ENCODE peak calls at places on chromosomes 1 and 21, in ten cellular contexts. Z is HFF-Myc, A is astrocyte of the cerebellum, I is lower lobe of right lung, P is ascending aorta, F is fibroblast of the aortic adventitia, O is small intestine, R is tibial nerve, G is heart left ventricle, W is fibroblast of pulmonary artery. X is an unnamed sample.

GRCh38 chr1:70919924-70920323 is 127.7 kb downstream of the PTGER3 start:
- DNase-seq in O (no peak), W (no peak), Z (no peak), A (no peak), P (no peak), F (no peak), I (no peak), G (no peak), R (no peak), X (no peak)

GRCh38 chr1:230265200-230266115 is 160.7 kb downstream of the PGBD5 start:
- DNase-seq in F (no peak), W (no peak), Z (no peak), R (no peak), P (peak), G (no peak), O (no peak), A (no peak), I (no peak), X (no peak)

GRCh38 chr1:205504311-205505075 is at the start of gene CDK18:
- DNase-seq in P (peak), W (peak), G (peak), A (no peak), O (peak), R (peak), F (no peak), I (peak), Z (no peak), X (peak)

GRCh38 chr1:182366596-182366995 is 25.0 kb downstream of the GLUL start:
- DNase-seq in W (no peak), O (no peak), A (no peak), F (no peak), P (no peak), Z (no peak), G (no peak), R (no peak), I (no peak), X (no peak)

GRCh38 chr1:60274422-60275419 is 201.2 kb upstream of the C1orf87 start:
- DNase-seq in W (no peak), A (no peak), F (no peak), O (no peak), I (no peak), Z (no peak), G (no peak), R (no peak), P (no peak), X (no peak)

GRCh38 chr1:115440733-115441132 is 102.7 kb upstream of the NGF start:
- DNase-seq in R (no peak), W (no peak), O (no peak), F (no peak), Z (no peak), I (no peak), P (no peak), A (no peak), G (no peak), X (no peak)

GRCh38 chr1:80181418-80181817 is 1174.9 kb upstream of the ADGRL4 start:
- DNase-seq in R (no peak), O (no peak), W (no peak), Z (no peak), A (no peak), F (no peak), G (no peak), P (no peak), I (no peak), X (no peak)

GRCh38 chr1:231139659-231140650 is 21.9 kb upstream of the TRIM67 start:
- DNase-seq in F (peak), A (peak), G (no peak), O (no peak), I (no peak), Z (peak), W (peak), P (no peak), R (no peak), X (no peak)

GRCh38 chr1:179831225-179831624 is 46.4 kb downstream of the TOR1AIP2 start:
- DNase-seq in A (no peak), P (no peak), G (no peak), Z (no peak), R (no peak), O (peak), F (no peak), W (no peak), I (no peak), X (no peak)

GRCh38 chr21:39051561-39051949 is 131.7 kb downstream of the PSMG1 start:
- DNase-seq in A (no peak), I (no peak), P (peak), O (no peak), G (no peak), Z (no peak), R (no peak), W (no peak), F (peak), X (no peak)

GRCh38 chr1:203289281-203289981 is 15.9 kb upstream of the BTG2 start:
- DNase-seq in I (peak), R (no peak), A (no peak), O (peak), P (no peak), G (peak), Z (no peak), F (no peak), W (no peak), X (no peak)

GRCh38 chr1:203287896-203288295 is 17.4 kb upstream of the BTG2 start:
- DNase-seq in O (no peak), G (no peak), I (no peak), W (no peak), Z (no peak), P (no peak), A (no peak), R (no peak), F (no peak), X (no peak)

GRCh38 chr1:203288351-203288894 is 16.9 kb upstream of the BTG2 start:
- DNase-seq in Z (no peak), P (no peak), I (no peak), G (no peak), O (peak), R (no peak), A (no peak), W (no peak), F (no peak), X (no peak)

GRCh38 chr1:203286161-203286984 is 18.9 kb upstream of the BTG2 start:
- DNase-seq in Z (no peak), O (peak), I (no peak), W (no peak), G (no peak), A (no peak), F (no peak), P (peak), R (no peak), X (peak)

DNA sequence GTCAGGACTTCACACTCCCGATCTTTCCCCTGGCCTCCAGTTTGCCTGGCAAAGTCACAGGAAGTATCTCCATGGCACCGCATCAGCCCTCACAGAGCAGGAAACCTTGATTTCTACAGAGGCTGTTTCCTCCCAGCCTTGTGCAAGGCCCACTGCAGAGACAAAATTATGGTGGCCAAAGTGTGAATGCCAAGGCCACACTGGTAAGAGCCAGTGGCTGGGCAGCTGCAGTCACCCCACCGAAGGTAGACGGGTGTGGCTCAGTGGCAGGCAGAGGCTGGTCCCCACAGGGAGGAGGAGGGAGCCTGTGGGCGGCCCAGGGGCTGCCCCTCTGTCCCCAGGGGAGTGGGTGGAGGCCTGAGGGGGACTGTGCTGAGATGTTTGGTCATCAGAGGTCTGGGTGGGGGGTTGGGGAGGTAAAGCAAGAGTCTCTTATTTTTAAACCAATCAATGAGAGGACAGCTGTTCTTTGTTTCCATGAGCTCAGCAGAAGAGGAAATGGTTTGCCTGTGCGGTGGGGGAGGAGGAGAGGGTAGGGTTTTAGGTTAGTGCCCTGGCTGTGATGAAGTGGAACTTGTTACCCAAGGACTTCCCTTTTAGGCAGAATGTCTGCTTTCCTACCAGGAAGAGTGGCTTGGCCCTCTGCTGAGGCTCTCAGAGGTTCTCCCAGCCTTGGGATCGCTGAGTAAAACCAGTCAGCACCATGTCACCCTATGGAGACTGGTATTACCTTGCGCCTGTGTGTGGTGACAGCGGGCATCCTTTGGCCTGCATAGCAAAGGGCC is 18.0 kb upstream of the BTG2 start:
- DNase-seq in R (no peak), I (peak), A (no peak), F (no peak), P (peak), Z (no peak), W (peak), G (peak), O (peak), X (peak)
- H3K4me3 ChIP-seq in R (no peak), I (no peak), A (no peak), F (no peak), P (no peak), Z (no peak), W (no peak), G (no peak), O (no peak), X (no peak)

GRCh38 chr1:37429038-37429437 is 45.3 kb upstream of the ZC3H12A start:
- DNase-seq in F (no peak), P (no peak), A (no peak), R (no peak), G (no peak), O (no peak), W (no peak), Z (no peak), I (no peak), X (no peak)

GRCh38 chr1:37420461-37420860 is 53.9 kb upstream of the ZC3H12A start:
- DNase-seq in A (no peak), Z (no peak), P (no peak), G (no peak), R (no peak), F (peak), I (no peak), O (no peak), W (peak), X (no peak)

DNA sequence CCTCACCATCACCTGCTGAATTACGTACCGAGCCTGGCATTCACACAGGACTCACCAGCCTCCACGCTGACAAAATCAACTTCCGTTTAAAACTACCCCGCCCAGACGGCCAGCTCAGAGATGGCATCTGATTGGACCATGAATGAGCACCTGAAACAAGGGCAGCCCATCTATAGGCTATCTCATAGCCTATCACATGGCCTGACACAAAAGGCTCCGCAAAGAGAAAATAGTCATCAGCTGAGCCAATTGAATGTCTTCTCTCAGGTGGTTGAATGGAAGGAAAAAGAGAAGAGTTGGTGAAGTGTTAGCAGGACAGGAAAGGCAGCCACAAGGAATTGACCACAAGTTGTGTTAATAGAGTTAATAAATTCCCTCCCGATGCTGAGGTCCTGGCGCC is 50.6 kb upstream of the ZC3H12A start:
- DNase-seq in O (no peak), I (no peak), R (no peak), G (no peak), P (no peak), F (no peak), A (no peak), W (no peak), Z (no peak), X (no peak)
- H3K4me3 ChIP-seq in O (no peak), I (no peak), R (no peak), G (no peak), P (no peak), F (no peak), A (no peak), W (no peak), Z (no peak), X (no peak)

GRCh38 chr1:27429029-27429425 is 36.6 kb downstream of the GPR3 start:
- DNase-seq in R (no peak), I (no peak), A (no peak), F (no peak), P (peak), W (no peak), G (no peak), O (no peak), Z (no peak), X (no peak)
- H3K4me3 ChIP-seq in R (no peak), I (peak), A (no peak), F (no peak), P (peak), W (no peak), G (peak), O (no peak), Z (no peak), X (no peak)

GRCh38 chr1:15757016-15757543 is 1.5 kb upstream of the FBLIM1 start:
- DNase-seq in I (no peak), Z (no peak), R (no peak), O (peak), W (no peak), G (no peak), F (no peak), A (no peak), P (no peak), X (no peak)
- H3K4me3 ChIP-seq in I (no peak), Z (no peak), R (no peak), O (peak), W (no peak), G (no peak), F (no peak), A (no peak), P (peak), X (no peak)

GRCh38 chr1:181086926-181087325 is 1.6 kb upstream of the IER5 start:
- DNase-seq in Z (no peak), G (no peak), W (peak), I (no peak), P (no peak), R (no peak), A (no peak), O (no peak), F (peak), X (no peak)
- H3K4me3 ChIP-seq in Z (no peak), G (no peak), W (no peak), I (no peak), P (no peak), R (no peak), A (no peak), O (no peak), F (no peak), X (no peak)

GRCh38 chr1:228465134-228465533 is 22.0 kb upstream of the RNF187 start:
- DNase-seq in P (no peak), G (no peak), A (no peak), O (no peak), W (no peak), F (no peak), Z (no peak), R (no peak), I (no peak), X (no peak)
- H3K4me3 ChIP-seq in P (peak), G (peak), A (peak), O (no peak), W (peak), F (no peak), Z (peak), R (no peak), I (peak), X (peak)